ENCODE peak calls at places on chromosomes 7 and 10, in eight cellular contexts. One of them, this sample, is unnamed.

GRCh38 chr10:11469575-11470391 is 141.7 kb downstream of the USP6NL start:
- DNase-seq in sigmoid colon: no peak
- DNase-seq in progenitor cell of endocrine pancreas: no peak
- DNase-seq in HFFc6: no peak
- DNase-seq in choroid plexus epithelial cell: no peak
- DNase-seq in neural crest cell: no peak
- DNase-seq in RWPE1: no peak
- DNase-seq in lower leg skin: no peak
- DNase-seq in this sample: no peak

GRCh38 chr10:133179128-133179520 is 19.1 kb downstream of the KNDC1 start:
- DNase-seq in sigmoid colon: no peak
- DNase-seq in progenitor cell of endocrine pancreas: no peak
- DNase-seq in lower leg skin: no peak
- DNase-seq in choroid plexus epithelial cell: no peak
- DNase-seq in neural crest cell: no peak
- DNase-seq in HFFc6: no peak
- DNase-seq in RWPE1: no peak
- DNase-seq in this sample: no peak

GRCh38 chr10:91378061-91378460 is 32.1 kb upstream of the HECTD2 start:
- DNase-seq in RWPE1: no peak
- DNase-seq in sigmoid colon: no peak
- DNase-seq in choroid plexus epithelial cell: peak; percentile 20
- DNase-seq in lower leg skin: no peak
- DNase-seq in neural crest cell: no peak
- DNase-seq in progenitor cell of endocrine pancreas: no peak
- DNase-seq in HFFc6: no peak
- DNase-seq in this sample: no peak

GRCh38 chr7:79282882-79283602 is 170.4 kb downstream of the MAGI2 start:
- DNase-seq in neural crest cell: no peak
- DNase-seq in progenitor cell of endocrine pancreas: no peak
- DNase-seq in choroid plexus epithelial cell: peak; percentile 91
- DNase-seq in HFFc6: peak; percentile 74
- DNase-seq in RWPE1: peak; percentile 70
- DNase-seq in sigmoid colon: no peak
- DNase-seq in lower leg skin: no peak
- DNase-seq in this sample: no peak

GRCh38 chr10:103666109-103666508 is 172.6 kb downstream of the NEURL1 start:
- DNase-seq in sigmoid colon: no peak
- DNase-seq in progenitor cell of endocrine pancreas: no peak
- DNase-seq in RWPE1: no peak
- DNase-seq in HFFc6: peak; percentile 59
- DNase-seq in lower leg skin: no peak
- DNase-seq in choroid plexus epithelial cell: peak; percentile 59
- DNase-seq in neural crest cell: peak; percentile 34
- DNase-seq in this sample: no peak

GRCh38 chr10:24350111-24350921 is 141.4 kb downstream of the KIAA1217 start:
- DNase-seq in neural crest cell: no peak
- DNase-seq in HFFc6: no peak
- DNase-seq in RWPE1: no peak
- DNase-seq in choroid plexus epithelial cell: peak; percentile 93
- DNase-seq in lower leg skin: no peak
- DNase-seq in sigmoid colon: no peak
- DNase-seq in progenitor cell of endocrine pancreas: no peak
- DNase-seq in this sample: no peak

GRCh38 chr7:89813096-89813495 is 341.2 kb upstream of the STEAP1 start:
- DNase-seq in choroid plexus epithelial cell: no peak
- DNase-seq in neural crest cell: no peak
- DNase-seq in progenitor cell of endocrine pancreas: no peak
- DNase-seq in lower leg skin: no peak
- DNase-seq in HFFc6: no peak
- DNase-seq in sigmoid colon: no peak
- DNase-seq in RWPE1: no peak
- DNase-seq in this sample: no peak

GRCh38 chr7:81030472-81030871 is 111.6 kb upstream of the SEMA3C start:
- DNase-seq in RWPE1: no peak
- DNase-seq in progenitor cell of endocrine pancreas: no peak
- DNase-seq in HFFc6: no peak
- DNase-seq in neural crest cell: no peak
- DNase-seq in sigmoid colon: no peak
- DNase-seq in lower leg skin: no peak
- DNase-seq in choroid plexus epithelial cell: no peak
- DNase-seq in this sample: no peak

GRCh38 chr10:69847458-69847857 is 45.8 kb downstream of the COL13A1 start:
- DNase-seq in RWPE1: no peak
- DNase-seq in sigmoid colon: no peak
- DNase-seq in progenitor cell of endocrine pancreas: no peak
- DNase-seq in lower leg skin: no peak
- DNase-seq in neural crest cell: no peak
- DNase-seq in choroid plexus epithelial cell: no peak
- DNase-seq in HFFc6: no peak
- DNase-seq in this sample: no peak

GRCh38 chr7:95772771-95773581 is 622 bp downstream of the DYNC1I1 start:
- DNase-seq in choroid plexus epithelial cell: peak; percentile 41
- DNase-seq in progenitor cell of endocrine pancreas: no peak
- DNase-seq in RWPE1: no peak
- DNase-seq in sigmoid colon: peak; percentile 91
- DNase-seq in neural crest cell: no peak
- DNase-seq in HFFc6: no peak
- DNase-seq in lower leg skin: no peak
- DNase-seq in this sample: peak; percentile 51

GRCh38 chr7:20331231-20331880 is 656 bp downstream of the ITGB8 start:
- DNase-seq in RWPE1: no peak
- DNase-seq in sigmoid colon: peak; percentile 69
- DNase-seq in neural crest cell: peak; percentile 68
- DNase-seq in lower leg skin: peak; percentile 87
- DNase-seq in choroid plexus epithelial cell: peak; percentile 42
- DNase-seq in HFFc6: no peak
- DNase-seq in progenitor cell of endocrine pancreas: peak; percentile 50
- DNase-seq in this sample: peak; percentile 67

GRCh38 chr10:32417906-32418547 is 27.9 kb upstream of the CCDC7 start:
- DNase-seq in lower leg skin: no peak
- DNase-seq in progenitor cell of endocrine pancreas: no peak
- DNase-seq in neural crest cell: no peak
- DNase-seq in RWPE1: no peak
- DNase-seq in sigmoid colon: peak; percentile 72
- DNase-seq in HFFc6: peak; percentile 43
- DNase-seq in choroid plexus epithelial cell: peak; percentile 94
- DNase-seq in this sample: no peak

GRCh38 chr7:112103246-112103645 is 103.0 kb downstream of the DOCK4 start:
- DNase-seq in HFFc6: no peak
- DNase-seq in progenitor cell of endocrine pancreas: no peak
- DNase-seq in sigmoid colon: no peak
- DNase-seq in choroid plexus epithelial cell: peak; percentile 95
- DNase-seq in RWPE1: peak; percentile 19
- DNase-seq in neural crest cell: no peak
- DNase-seq in lower leg skin: no peak
- DNase-seq in this sample: no peak

DNA sequence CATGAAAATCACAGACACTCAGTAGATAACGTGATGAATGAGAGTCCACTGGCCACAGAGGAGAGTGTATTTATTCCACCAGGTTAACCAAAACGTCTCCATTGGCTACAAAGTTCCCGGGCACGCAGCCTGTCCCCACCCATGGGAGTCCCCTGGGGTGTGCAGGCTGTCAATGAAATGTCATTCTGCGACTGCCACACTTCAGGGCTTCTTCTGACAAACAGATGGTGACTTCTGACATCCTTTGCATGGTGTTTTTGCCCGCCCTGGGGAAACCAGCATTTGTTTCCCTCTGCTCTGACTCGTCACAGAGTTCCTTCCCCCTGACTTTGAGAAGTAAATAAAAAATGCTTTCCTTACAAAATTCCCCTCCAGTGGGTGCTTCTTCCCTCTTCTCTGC is 38.3 kb downstream of the TNS3 start:
- DNase-seq in sigmoid colon: no peak
- DNase-seq in progenitor cell of endocrine pancreas: no peak
- DNase-seq in neural crest cell: no peak
- DNase-seq in lower leg skin: no peak
- DNase-seq in HFFc6: no peak
- DNase-seq in choroid plexus epithelial cell: no peak
- DNase-seq in RWPE1: no peak
- DNase-seq in this sample: no peak
- TF ChIP-seq CTCF in sigmoid colon: no peak
- TF ChIP-seq CTCF in progenitor cell of endocrine pancreas: no peak
- TF ChIP-seq CTCF in neural crest cell: no peak
- TF ChIP-seq CTCF in lower leg skin: no peak
- TF ChIP-seq CTCF in HFFc6: no peak
- TF ChIP-seq CTCF in choroid plexus epithelial cell: no peak
- TF ChIP-seq CTCF in RWPE1: no peak
- TF ChIP-seq CTCF in this sample: no peak

GRCh38 chr7:29990931-29991330 is 1.3 kb upstream of the SCRN1 start:
- DNase-seq in sigmoid colon: no peak
- DNase-seq in RWPE1: no peak
- DNase-seq in progenitor cell of endocrine pancreas: no peak
- DNase-seq in choroid plexus epithelial cell: no peak
- DNase-seq in neural crest cell: no peak
- DNase-seq in lower leg skin: no peak
- DNase-seq in HFFc6: no peak
- DNase-seq in this sample: no peak

GRCh38 chr7:29988391-29989256 is 977 bp downstream of the SCRN1 start:
- DNase-seq in sigmoid colon: peak; percentile 78
- DNase-seq in lower leg skin: no peak
- DNase-seq in HFFc6: peak; percentile 87
- DNase-seq in neural crest cell: peak; percentile 37
- DNase-seq in choroid plexus epithelial cell: peak; percentile 49
- DNase-seq in RWPE1: peak; percentile 61
- DNase-seq in progenitor cell of endocrine pancreas: peak; percentile 19
- DNase-seq in this sample: peak; percentile 29

GRCh38 chr7:29987821-29988317 is 1.7 kb downstream of the SCRN1 start:
- DNase-seq in lower leg skin: no peak
- DNase-seq in sigmoid colon: no peak
- DNase-seq in HFFc6: peak; percentile 88
- DNase-seq in progenitor cell of endocrine pancreas: no peak
- DNase-seq in choroid plexus epithelial cell: peak; percentile 90
- DNase-seq in neural crest cell: no peak
- DNase-seq in RWPE1: peak; percentile 82
- DNase-seq in this sample: peak; percentile 50

GRCh38 chr7:29987083-29987482 is 2.5 kb downstream of the SCRN1 start:
- DNase-seq in lower leg skin: no peak
- DNase-seq in progenitor cell of endocrine pancreas: no peak
- DNase-seq in neural crest cell: no peak
- DNase-seq in RWPE1: no peak
- DNase-seq in choroid plexus epithelial cell: peak; percentile 44
- DNase-seq in sigmoid colon: no peak
- DNase-seq in HFFc6: peak; percentile 35
- DNase-seq in this sample: no peak

GRCh38 chr7:29989257-29989995 is at the start of gene SCRN1:
- DNase-seq in neural crest cell: peak; percentile 31
- DNase-seq in HFFc6: no peak
- DNase-seq in sigmoid colon: peak; percentile 75
- DNase-seq in RWPE1: peak; percentile 56
- DNase-seq in progenitor cell of endocrine pancreas: peak; percentile 57
- DNase-seq in lower leg skin: peak; percentile 87
- DNase-seq in choroid plexus epithelial cell: peak; percentile 34
- DNase-seq in this sample: peak; percentile 49
- TF ChIP-seq CTCF in neural crest cell: no peak
- TF ChIP-seq CTCF in HFFc6: peak; percentile 22
- TF ChIP-seq CTCF in sigmoid colon: no peak
- TF ChIP-seq CTCF in RWPE1: no peak
- TF ChIP-seq CTCF in progenitor cell of endocrine pancreas: peak; percentile 25
- TF ChIP-seq CTCF in lower leg skin: no peak
- TF ChIP-seq CTCF in choroid plexus epithelial cell: no peak
- TF ChIP-seq CTCF in this sample: no peak

GRCh38 chr10:95741807-95742528 is 14.0 kb upstream of the ENTPD1 start:
- DNase-seq in choroid plexus epithelial cell: peak; percentile 91
- DNase-seq in sigmoid colon: no peak
- DNase-seq in RWPE1: no peak
- DNase-seq in lower leg skin: no peak
- DNase-seq in progenitor cell of endocrine pancreas: no peak
- DNase-seq in neural crest cell: no peak
- DNase-seq in HFFc6: no peak
- DNase-seq in this sample: no peak
- TF ChIP-seq CTCF in choroid plexus epithelial cell: peak; percentile 59
- TF ChIP-seq CTCF in sigmoid colon: no peak
- TF ChIP-seq CTCF in RWPE1: no peak
- TF ChIP-seq CTCF in lower leg skin: no peak
- TF ChIP-seq CTCF in progenitor cell of endocrine pancreas: no peak
- TF ChIP-seq CTCF in neural crest cell: no peak
- TF ChIP-seq CTCF in HFFc6: no peak
- TF ChIP-seq CTCF in this sample: no peak

GRCh38 chr7:35747611-35748010 is 52.7 kb upstream of the HERPUD2 start:
- DNase-seq in sigmoid colon: no peak
- DNase-seq in progenitor cell of endocrine pancreas: no peak
- DNase-seq in choroid plexus epithelial cell: no peak
- DNase-seq in neural crest cell: no peak
- DNase-seq in lower leg skin: no peak
- DNase-seq in RWPE1: no peak
- DNase-seq in HFFc6: no peak
- DNase-seq in this sample: no peak
- TF ChIP-seq CTCF in sigmoid colon: no peak
- TF ChIP-seq CTCF in progenitor cell of endocrine pancreas: no peak
- TF ChIP-seq CTCF in choroid plexus epithelial cell: no peak
- TF ChIP-seq CTCF in neural crest cell: no peak
- TF ChIP-seq CTCF in lower leg skin: no peak
- TF ChIP-seq CTCF in RWPE1: no peak
- TF ChIP-seq CTCF in HFFc6: no peak
- TF ChIP-seq CTCF in this sample: no peak

GRCh38 chr10:17616403-17617030 is 657 bp downstream of the HACD1 start:
- DNase-seq in sigmoid colon: peak; percentile 90
- DNase-seq in lower leg skin: peak; percentile 92
- DNase-seq in RWPE1: peak; percentile 63
- DNase-seq in progenitor cell of endocrine pancreas: peak; percentile 62
- DNase-seq in HFFc6: peak; percentile 57
- DNase-seq in neural crest cell: peak; percentile 50
- DNase-seq in choroid plexus epithelial cell: peak; percentile 61
- DNase-seq in this sample: peak; percentile 55

GRCh38 chr10:17622061-17622460 is 4.9 kb upstream of the HACD1 start:
- DNase-seq in sigmoid colon: no peak
- DNase-seq in neural crest cell: no peak
- DNase-seq in HFFc6: no peak
- DNase-seq in RWPE1: no peak
- DNase-seq in progenitor cell of endocrine pancreas: no peak
- DNase-seq in choroid plexus epithelial cell: peak; percentile 14
- DNase-seq in lower leg skin: no peak
- DNase-seq in this sample: no peak

GRCh38 chr10:17617031-17617911 is at the start of gene HACD1:
- DNase-seq in RWPE1: peak; percentile 78
- DNase-seq in progenitor cell of endocrine pancreas: peak; percentile 76
- DNase-seq in HFFc6: peak; percentile 71
- DNase-seq in neural crest cell: peak; percentile 62
- DNase-seq in choroid plexus epithelial cell: peak; percentile 74
- DNase-seq in lower leg skin: peak; percentile 91
- DNase-seq in sigmoid colon: peak; percentile 87
- DNase-seq in this sample: peak; percentile 58
- TF ChIP-seq CTCF in RWPE1: peak; percentile 32
- TF ChIP-seq CTCF in progenitor cell of endocrine pancreas: peak; percentile 42
- TF ChIP-seq CTCF in HFFc6: peak; percentile 69
- TF ChIP-seq CTCF in neural crest cell: peak; percentile 36
- TF ChIP-seq CTCF in choroid plexus epithelial cell: peak; percentile 34
- TF ChIP-seq CTCF in lower leg skin: no peak
- TF ChIP-seq CTCF in sigmoid colon: no peak
- TF ChIP-seq CTCF in this sample: no peak

GRCh38 chr10:88693392-88694020 is 12.5 kb upstream of the LIPK start:
- DNase-seq in lower leg skin: no peak
- DNase-seq in progenitor cell of endocrine pancreas: no peak
- DNase-seq in sigmoid colon: no peak
- DNase-seq in choroid plexus epithelial cell: peak; percentile 39
- DNase-seq in neural crest cell: no peak
- DNase-seq in RWPE1: no peak
- DNase-seq in HFFc6: no peak
- DNase-seq in this sample: no peak
- TF ChIP-seq CTCF in lower leg skin: no peak
- TF ChIP-seq CTCF in progenitor cell of endocrine pancreas: peak; percentile 24
- TF ChIP-seq CTCF in sigmoid colon: no peak
- TF ChIP-seq CTCF in choroid plexus epithelial cell: peak; percentile 44
- TF ChIP-seq CTCF in neural crest cell: peak; percentile 45
- TF ChIP-seq CTCF in RWPE1: peak; percentile 31
- TF ChIP-seq CTCF in HFFc6: peak; percentile 63
- TF ChIP-seq CTCF in this sample: peak; percentile 38

This sample was measured in mesothelial cell of epicardium.